ENCODE peak calls at places on chromosomes 5 and 9, in seven cellular contexts. Q is colonic mucosa; W is brain microvascular endothelial cell; J is spleen; U is cardiac muscle cell; O is bronchial epithelial cell; L is CD8-positive, alpha-beta T cell. A is an unnamed sample.
A peak's percentile ranks its signal among the peaks of the same experiment; 100 is the strongest.

GRCh38 chr5:137254695-137255094 is 244.4 kb downstream of the SPOCK1 start:
- DNase-seq in Q (no peak), W (no peak), J (no peak), U (peak; percentile 52), O (no peak), L (no peak), A (no peak)

GRCh38 chr5:80072103-80073073 is 37.2 kb downstream of the THBS4 start:
- DNase-seq in Q (no peak), W (no peak), J (no peak), U (no peak), O (no peak), L (no peak), A (no peak)

GRCh38 chr5:79742549-79743136 is 53.0 kb downstream of the CMYA5 start:
- DNase-seq in Q (no peak), W (no peak), J (no peak), U (no peak), O (no peak), L (no peak), A (no peak)

GRCh38 chr9:68955281-68955680 is 58.6 kb downstream of the PRKACG start:
- DNase-seq in Q (no peak), W (no peak), J (no peak), U (no peak), O (no peak), L (no peak), A (no peak)

GRCh38 chr5:121681200-121681855 is 170.4 kb upstream of the FTMT start:
- DNase-seq in Q (no peak), W (no peak), J (no peak), U (peak; percentile 7), O (no peak), L (no peak), A (no peak)

GRCh38 chr5:105952875-105953274 is 1717.9 kb downstream of the EFNA5 start:
- DNase-seq in Q (no peak), W (no peak), J (no peak), U (peak; percentile 49), O (peak; percentile 35), L (no peak), A (no peak)

GRCh38 chr5:146049704-146050026 is 55.7 kb downstream of the PLAC8L1 start:
- DNase-seq in Q (no peak), W (no peak), J (no peak), U (no peak), O (no peak), L (no peak), A (no peak)

GRCh38 chr9:138038244-138038671 is 160.7 kb downstream of the CACNA1B start:
- DNase-seq in Q (peak; percentile 10), W (no peak), J (no peak), U (no peak), O (no peak), L (no peak), A (no peak)

GRCh38 chr9:106143781-106144180 is 449.4 kb downstream of the TMEM38B start:
- DNase-seq in Q (no peak), W (no peak), J (no peak), U (no peak), O (no peak), L (no peak), A (no peak)

GRCh38 chr9:78707481-78707977 is 410.6 kb downstream of the PSAT1 start:
- DNase-seq in Q (no peak), W (no peak), J (no peak), U (peak; percentile 35), O (no peak), L (no peak), A (peak; percentile 97)

GRCh38 chr9:89730715-89731114 is 125.9 kb downstream of the GADD45G start:
- DNase-seq in Q (peak; percentile 59), W (no peak), J (no peak), U (no peak), O (no peak), L (no peak), A (no peak)

GRCh38 chr5:73197637-73198257 is 24.8 kb downstream of the TMEM174 start:
- DNase-seq in Q (no peak), W (no peak), J (no peak), U (no peak), O (no peak), L (no peak), A (no peak)

GRCh38 chr5:125043781-125044391 is 297.4 kb upstream of the ZNF608 start:
- DNase-seq in Q (no peak), W (peak; percentile 62), J (no peak), U (peak; percentile 70), O (peak; percentile 72), L (no peak), A (no peak)

GRCh38 chr5:142287096-142287972 is 37.5 kb downstream of the SPRY4 start:
- DNase-seq in Q (no peak), W (no peak), J (no peak), U (no peak), O (no peak), L (no peak), A (no peak)
- H3K4me3 ChIP-seq in Q (no peak overlapping the region), W (no peak overlapping the region), J (no peak overlapping the region), U (no peak overlapping the region), O (no peak overlapping the region), L (no peak overlapping the region), A (no peak overlapping the region)

GRCh38 chr5:147509710-147510651 is at the start of gene DPYSL3:
- DNase-seq in Q (peak; percentile 51), W (peak; percentile 44), J (peak; percentile 83), U (peak; percentile 89), O (peak; percentile 43), L (no peak), A (no peak)
- TF ChIP-seq CTCF in Q (no peak), W (peak; percentile 57), J (no peak), U (peak; percentile 45), O (peak; percentile 47), L (no peak), A (peak; percentile 54)

DNA sequence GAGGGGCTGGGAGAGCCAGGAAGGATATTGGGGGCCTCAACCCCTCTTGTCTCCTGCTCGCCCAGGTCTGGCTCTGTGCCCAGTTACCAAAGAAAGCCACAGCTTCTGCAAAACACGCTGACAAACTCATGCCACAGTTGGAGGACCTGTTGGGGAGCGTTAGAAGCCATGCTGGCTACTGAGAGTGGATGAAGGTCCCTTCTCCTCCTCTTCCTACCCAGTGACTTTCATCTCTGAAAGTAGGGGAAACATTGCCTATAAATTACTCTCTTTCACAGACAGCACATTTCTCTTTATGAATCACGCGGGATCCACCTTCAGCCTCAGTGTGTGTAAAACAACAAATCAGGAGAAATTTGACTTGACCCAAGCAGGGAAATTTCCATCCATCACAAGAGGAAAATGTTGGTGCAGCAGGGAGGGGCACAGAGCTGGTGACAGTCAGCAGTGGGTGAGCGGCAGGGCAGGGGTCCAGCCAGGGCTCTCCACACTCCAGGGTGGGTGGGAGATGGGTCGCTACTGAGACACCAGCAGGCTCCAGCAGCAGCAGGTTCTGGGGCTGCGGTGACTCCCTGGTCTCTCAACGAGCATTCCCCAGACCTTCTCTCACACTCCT is 181.9 kb downstream of the FGF18 start:
- DNase-seq in Q (no peak), W (no peak), J (no peak), U (no peak), O (no peak), L (no peak), A (no peak)
- H3K36me3 ChIP-seq in Q (no peaks in the 10 kb centered on the region), W (no peaks in the 10 kb centered on the region), J (no peaks in the 10 kb centered on the region), U (no peaks in the 10 kb centered on the region), O (no peaks in the 10 kb centered on the region), L (no peaks in the 10 kb centered on the region), A (no peaks in the 10 kb centered on the region)

DNA sequence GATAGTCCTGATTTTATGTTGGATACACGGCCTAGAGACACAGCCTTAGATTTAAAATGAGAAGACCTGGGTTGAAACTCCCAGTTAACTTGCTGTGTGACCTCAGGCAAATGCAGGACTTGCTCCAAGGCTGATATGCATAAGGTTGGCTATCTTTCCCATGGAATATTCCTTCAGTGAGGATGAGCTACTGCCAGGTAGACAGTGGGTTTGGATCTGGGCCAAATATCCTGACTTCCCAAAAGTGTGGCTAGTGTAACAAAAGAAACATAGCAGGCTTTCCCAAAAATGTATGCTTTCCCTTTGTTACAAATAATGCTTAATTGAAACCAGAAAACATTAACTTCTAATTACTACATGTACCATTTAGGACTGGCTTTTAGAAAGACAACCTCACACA is 697 bp upstream of the XPA start:
- DNase-seq in Q (no peak), W (no peak), J (no peak), U (no peak), O (no peak), L (no peak), A (no peak)
- H3K4me3 ChIP-seq in Q (peak overlapping the region; percentile 80), W (no peak overlapping the region), J (no peak overlapping the region), U (no peak overlapping the region), O (no peak overlapping the region), L (peak overlapping the region; percentile 68), A (no peak overlapping the region)

A was measured in BJ.